ENCODE peak calls at places on chromosomes 11 and 22, in four cellular contexts. C, S, I and H are unnamed samples.

GRCh38 chr11:12914401-12914912 is 94.7 kb upstream of the RASSF10 start:
- DNase-seq in C (peak; percentile 67), S (peak; percentile 49), I (peak; percentile 90), H (peak; percentile 22)

GRCh38 chr11:764322-765024 is 12.8 kb downstream of the GATD1 start:
- DNase-seq in S (no peak), I (no peak), C (no peak), H (no peak)

GRCh38 chr22:44738347-44738715 is 14.0 kb upstream of the ARHGAP8 start:
- DNase-seq in I (no peak), C (no peak), S (no peak), H (no peak)

GRCh38 chr11:46493786-46494185 is 100.0 kb downstream of the AMBRA1 start:
- DNase-seq in C (no peak), S (no peak), I (no peak), H (no peak)

GRCh38 chr11:46277623-46278386 is at the start of gene CREB3L1:
- DNase-seq in I (peak; percentile 83), C (peak; percentile 30), S (no peak), H (no peak)

GRCh38 chr11:46920709-46921108 is 2.4 kb upstream of the LRP4 start:
- DNase-seq in C (no peak), S (no peak), I (no peak), H (peak; percentile 91)

GRCh38 chr11:75376175-75376574 is 23.1 kb upstream of the RPS3 start:
- DNase-seq in C (no peak), I (no peak), S (no peak), H (no peak)

GRCh38 chr11:104694259-104695070 is 203.8 kb downstream of the CASP12 start:
- DNase-seq in S (no peak), C (no peak), I (peak; percentile 1), H (peak; percentile 72)

GRCh38 chr11:121422675-121423074 is 29.4 kb upstream of the SORL1 start:
- DNase-seq in S (peak; percentile 78), I (no peak), C (no peak), H (no peak)

GRCh38 chr11:121419839-121420238 is 32.3 kb upstream of the SORL1 start:
- DNase-seq in C (no peak), S (no peak), I (no peak), H (no peak)

GRCh38 chr11:121418625-121419114 is 33.4 kb upstream of the SORL1 start:
- DNase-seq in C (peak; percentile 52), I (no peak), S (peak; percentile 29), H (no peak)

GRCh38 chr11:121420398-121420797 is 31.7 kb upstream of the SORL1 start:
- DNase-seq in I (no peak), S (peak; percentile 44), C (no peak), H (no peak)

DNA sequence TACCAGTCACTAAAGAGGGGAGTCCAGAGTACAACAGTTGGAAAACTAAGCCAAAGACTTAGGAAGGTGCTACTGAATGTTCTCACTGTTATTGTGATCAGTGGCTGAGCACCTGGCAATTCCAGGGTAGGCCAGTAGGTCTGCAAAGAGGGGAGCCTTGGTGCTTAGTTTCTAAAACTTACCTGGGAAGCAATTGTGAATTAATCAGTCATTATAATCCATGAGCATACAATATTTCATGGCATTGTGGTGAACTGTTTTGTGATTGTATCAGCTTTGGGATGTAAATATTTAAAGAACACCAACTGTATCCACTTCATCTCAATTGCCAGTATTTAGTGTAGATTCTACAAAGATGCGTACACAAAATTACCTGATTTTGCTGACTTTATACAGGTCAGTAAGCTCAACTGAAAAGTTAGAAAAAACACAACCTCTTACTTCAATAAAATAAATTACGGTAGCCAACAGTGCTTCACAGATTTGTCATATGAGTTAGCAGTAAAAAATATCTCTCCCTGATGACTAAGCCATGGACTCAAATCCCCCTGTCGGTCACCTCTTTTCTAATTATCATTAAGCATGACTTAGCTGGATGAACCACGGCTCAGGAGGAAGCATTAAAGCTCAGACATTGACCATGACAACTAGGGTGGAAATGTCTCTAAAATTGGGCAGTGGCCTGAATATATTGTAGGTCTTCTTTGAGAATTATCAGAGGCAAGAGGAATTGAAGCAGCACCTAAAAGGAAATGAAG is 30.8 kb upstream of the SORL1 start:
- DNase-seq in I (no peak), C (no peak), S (peak; percentile 34), H (no peak)
- TF ChIP-seq CTCF in I (no peak), C (no peak), S (no peak), H (no peak)

DNA sequence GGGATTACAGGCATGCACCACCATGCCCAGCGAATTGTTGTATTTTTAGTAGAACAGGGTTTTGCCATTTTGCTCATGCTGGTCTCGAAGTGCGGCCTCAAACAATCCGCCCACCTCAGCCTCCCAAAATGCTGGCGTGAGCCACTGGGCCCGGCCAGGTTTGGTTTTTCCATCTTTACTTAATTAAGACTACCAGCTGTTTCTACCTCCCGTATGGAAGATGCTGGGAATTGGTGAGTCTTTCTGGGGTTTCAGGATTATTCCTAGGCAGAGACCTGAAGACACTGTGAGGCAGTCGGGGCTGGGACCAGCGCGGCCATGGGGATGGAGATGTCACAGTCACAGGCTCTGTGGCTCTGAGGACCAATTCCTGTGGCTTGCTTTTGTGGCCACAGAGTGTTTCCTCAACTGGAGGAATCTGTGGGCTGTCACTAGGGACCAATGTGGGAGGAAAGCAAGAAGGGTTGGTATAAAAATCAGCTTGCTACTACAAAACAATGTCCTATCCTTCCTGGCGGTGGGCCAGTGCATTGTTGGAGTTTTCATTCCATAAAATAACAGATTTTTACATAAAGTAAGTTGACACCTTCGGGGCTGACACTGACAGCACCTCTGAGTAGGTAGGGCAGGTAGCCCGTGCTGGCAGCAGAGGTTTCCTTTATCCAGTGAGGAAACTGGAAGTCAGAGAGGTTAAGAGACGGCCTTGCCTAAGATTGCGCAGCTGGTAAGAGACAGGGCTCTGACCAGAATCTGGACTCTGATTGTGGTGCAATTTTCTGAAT is 8.4 kb upstream of the FTH1 start:
- DNase-seq in S (no peak), C (no peak), I (peak; percentile 38), H (no peak)
- H3K4me3 ChIP-seq in S (no peak overlapping the region), C (no peak overlapping the region), I (peak overlapping the region; percentile 46), H (no peak overlapping the region)

GRCh38 chr22:50691521-50691920 is 18.9 kb downstream of the SHANK3 start:
- DNase-seq in S (peak; percentile 56), C (peak; percentile 4), I (no peak), H (no peak)
- TF ChIP-seq CTCF in S (peak; percentile 50), C (peak; percentile 37), I (no peak), H (peak; percentile 46)

GRCh38 chr11:118176400-118177134 is at the start of gene SCN2B:
- DNase-seq in C (no peak), S (no peak), I (no peak), H (no peak)

GRCh38 chr11:118175031-118175531 is 1.4 kb downstream of the SCN2B start:
- DNase-seq in S (no peak), I (no peak), C (no peak), H (no peak)

GRCh38 chr11:118172356-118172755 is 4.1 kb downstream of the SCN2B start:
- DNase-seq in C (no peak), S (no peak), I (no peak), H (no peak)

GRCh38 chr11:118175600-118176399 is 639 bp downstream of the SCN2B start:
- DNase-seq in C (no peak), S (no peak), I (no peak), H (no peak)

GRCh38 chr11:118174006-118174567 is 2.4 kb downstream of the SCN2B start:
- DNase-seq in C (no peak), I (no peak), S (no peak), H (no peak)
- H3K4me3 ChIP-seq in C (no peak overlapping the region), I (no peak overlapping the region), S (no peak overlapping the region), H (no peak overlapping the region)

GRCh38 chr22:43110927-43111623 is 525 bp downstream of the BIK start:
- DNase-seq in S (peak; percentile 74), I (peak; percentile 67), C (no peak), H (no peak)
- TF ChIP-seq CTCF in S (peak; percentile 13), I (no peak), C (no peak), H (no peak)

GRCh38 chr11:123525511-123525918 is 95.4 kb downstream of the GRAMD1B start:
- DNase-seq in I (no peak), C (no peak), S (no peak), H (no peak)
- H3K4me3 ChIP-seq in I (no peak overlapping the region), C (peak overlapping the region; percentile 41), S (no peak overlapping the region), H (peak overlapping the region; percentile 28)

DNA sequence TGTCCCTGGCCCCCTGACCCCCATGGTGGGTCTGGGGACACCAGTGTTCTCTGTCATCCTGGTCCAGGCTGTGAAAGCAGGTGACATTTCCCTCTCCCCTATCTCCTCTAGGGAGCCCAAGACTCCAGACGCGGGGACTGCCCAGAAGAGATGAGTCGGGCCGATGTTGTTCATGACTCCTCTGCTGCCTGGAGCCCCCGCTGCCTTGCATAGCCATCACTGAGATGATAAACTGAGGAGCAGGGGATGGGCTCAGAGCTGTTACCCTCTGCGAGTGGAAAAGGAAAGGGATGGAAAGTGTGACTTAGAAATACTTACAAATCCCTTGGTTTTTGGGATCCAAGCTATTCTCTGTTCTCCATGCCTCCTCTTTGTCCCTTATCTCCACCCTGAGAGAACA is 209.6 kb downstream of the DSCAML1 start:
- DNase-seq in I (no peak), C (no peak), S (no peak), H (no peak)
- TF ChIP-seq CTCF in I (no peak), C (no peak), S (no peak), H (no peak)

DNA sequence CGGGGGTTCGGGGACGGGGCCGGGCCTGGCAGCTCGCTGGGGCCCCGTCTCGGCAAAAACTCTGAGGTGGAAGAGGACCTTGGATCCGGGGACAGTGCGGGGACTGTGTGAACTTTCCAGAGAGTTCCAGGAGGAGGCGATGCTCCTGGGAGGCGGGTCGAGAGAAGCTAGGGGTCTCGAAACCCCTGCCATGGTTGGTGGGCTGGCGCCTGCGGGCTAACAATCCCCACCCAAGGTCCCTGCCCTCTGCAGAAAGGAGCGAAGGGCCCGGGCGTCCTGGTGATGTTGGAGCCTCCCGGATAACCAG is 4.7 kb upstream of the GRK2 start:
- DNase-seq in S (no peak), I (no peak), C (no peak), H (no peak)
- H3K4me3 ChIP-seq in S (no peak overlapping the region), I (peak overlapping the region; percentile 30), C (peak overlapping the region; percentile 43), H (peak overlapping the region; percentile 35)